ENCODE peak calls at places on chromosomes 13 and 19, in ten cellular contexts. One of them, this sample, is unnamed.

GRCh38 chr19:31701146-31701545 is 351.9 kb upstream of the TSHZ3 start:
- DNase-seq in endothelial cell: no peak
- DNase-seq in H1: no peak
- DNase-seq in cardiac muscle cell: no peak
- DNase-seq in fibroblast of mammary gland: no peak
- DNase-seq in prostate gland: no peak
- DNase-seq in GM10248: no peak
- DNase-seq in CD4-positive, alpha-beta T cell: no peak
- DNase-seq in PC-9: no peak
- DNase-seq in WERI-Rb-1: no peak
- DNase-seq in this sample: no peak

GRCh38 chr13:106678646-106679045 is 110.7 kb upstream of the ARGLU1 start:
- DNase-seq in endothelial cell: no peak
- DNase-seq in H1: no peak
- DNase-seq in cardiac muscle cell: no peak
- DNase-seq in fibroblast of mammary gland: no peak
- DNase-seq in prostate gland: no peak
- DNase-seq in GM10248: no peak
- DNase-seq in CD4-positive, alpha-beta T cell: no peak
- DNase-seq in PC-9: no peak
- DNase-seq in WERI-Rb-1: no peak
- DNase-seq in this sample: no peak

GRCh38 chr19:42693760-42694350 is 46.4 kb downstream of the PSG3 start:
- DNase-seq in endothelial cell: peak; percentile 57
- DNase-seq in H1: no peak
- DNase-seq in cardiac muscle cell: no peak
- DNase-seq in fibroblast of mammary gland: peak; percentile 46
- DNase-seq in prostate gland: no peak
- DNase-seq in GM10248: peak; percentile 26
- DNase-seq in CD4-positive, alpha-beta T cell: no peak
- DNase-seq in PC-9: peak; percentile 60
- DNase-seq in WERI-Rb-1: peak; percentile 35
- DNase-seq in this sample: peak; percentile 26

GRCh38 chr19:28710278-28710677 is 502.7 kb downstream of the UQCRFS1 start:
- DNase-seq in endothelial cell: no peak
- DNase-seq in H1: no peak
- DNase-seq in cardiac muscle cell: peak; percentile 70
- DNase-seq in fibroblast of mammary gland: peak; percentile 76
- DNase-seq in prostate gland: no peak
- DNase-seq in GM10248: no peak
- DNase-seq in CD4-positive, alpha-beta T cell: no peak
- DNase-seq in PC-9: no peak
- DNase-seq in WERI-Rb-1: no peak
- DNase-seq in this sample: no peak

GRCh38 chr19:41694196-41694595 is 6.1 kb upstream of the CEACAM7 start:
- DNase-seq in endothelial cell: no peak
- DNase-seq in H1: no peak
- DNase-seq in cardiac muscle cell: no peak
- DNase-seq in fibroblast of mammary gland: no peak
- DNase-seq in prostate gland: no peak
- DNase-seq in GM10248: no peak
- DNase-seq in CD4-positive, alpha-beta T cell: no peak
- DNase-seq in PC-9: no peak
- DNase-seq in WERI-Rb-1: no peak
- DNase-seq in this sample: no peak

GRCh38 chr13:28059214-28059613 is 41.2 kb downstream of the FLT3 start:
- DNase-seq in endothelial cell: peak; percentile 66
- DNase-seq in H1: peak; percentile 73
- DNase-seq in cardiac muscle cell: peak; percentile 67
- DNase-seq in fibroblast of mammary gland: peak; percentile 38
- DNase-seq in prostate gland: no peak
- DNase-seq in GM10248: peak; percentile 35
- DNase-seq in CD4-positive, alpha-beta T cell: peak; percentile 38
- DNase-seq in PC-9: peak; percentile 12
- DNase-seq in WERI-Rb-1: peak; percentile 69
- DNase-seq in this sample: peak; percentile 75

GRCh38 chr19:39705578-39706188 is 1.4 kb downstream of the LGALS14 start:
- DNase-seq in endothelial cell: no peak
- DNase-seq in H1: no peak
- DNase-seq in cardiac muscle cell: no peak
- DNase-seq in fibroblast of mammary gland: no peak
- DNase-seq in prostate gland: no peak
- DNase-seq in GM10248: no peak
- DNase-seq in CD4-positive, alpha-beta T cell: no peak
- DNase-seq in PC-9: no peak
- DNase-seq in WERI-Rb-1: no peak
- DNase-seq in this sample: peak; percentile 64

GRCh38 chr19:15173746-15174404 is 26.9 kb downstream of the NOTCH3 start:
- DNase-seq in endothelial cell: no peak
- DNase-seq in H1: no peak
- DNase-seq in cardiac muscle cell: no peak
- DNase-seq in fibroblast of mammary gland: no peak
- DNase-seq in prostate gland: no peak
- DNase-seq in GM10248: no peak
- DNase-seq in CD4-positive, alpha-beta T cell: no peak
- DNase-seq in PC-9: no peak
- DNase-seq in WERI-Rb-1: peak; percentile 32
- DNase-seq in this sample: peak; percentile 32

GRCh38 chr13:97306646-97307045 is 84.5 kb downstream of the MBNL2 start:
- DNase-seq in endothelial cell: no peak
- DNase-seq in H1: no peak
- DNase-seq in cardiac muscle cell: no peak
- DNase-seq in fibroblast of mammary gland: peak; percentile 36
- DNase-seq in prostate gland: no peak
- DNase-seq in GM10248: no peak
- DNase-seq in CD4-positive, alpha-beta T cell: no peak
- DNase-seq in PC-9: no peak
- DNase-seq in WERI-Rb-1: no peak
- DNase-seq in this sample: no peak

GRCh38 chr13:97308735-97309429 is 86.7 kb downstream of the MBNL2 start:
- DNase-seq in endothelial cell: no peak
- DNase-seq in H1: no peak
- DNase-seq in cardiac muscle cell: no peak
- DNase-seq in fibroblast of mammary gland: no peak
- DNase-seq in prostate gland: no peak
- DNase-seq in GM10248: no peak
- DNase-seq in CD4-positive, alpha-beta T cell: no peak
- DNase-seq in PC-9: no peak
- DNase-seq in WERI-Rb-1: no peak
- DNase-seq in this sample: no peak

GRCh38 chr13:97307882-97308624 is 85.9 kb downstream of the MBNL2 start:
- DNase-seq in endothelial cell: no peak
- DNase-seq in H1: no peak
- DNase-seq in cardiac muscle cell: peak; percentile 48
- DNase-seq in fibroblast of mammary gland: peak; percentile 62
- DNase-seq in prostate gland: no peak
- DNase-seq in GM10248: no peak
- DNase-seq in CD4-positive, alpha-beta T cell: no peak
- DNase-seq in PC-9: peak; percentile 59
- DNase-seq in WERI-Rb-1: no peak
- DNase-seq in this sample: no peak

GRCh38 chr13:97307096-97307495 is 85.0 kb downstream of the MBNL2 start:
- DNase-seq in endothelial cell: no peak
- DNase-seq in H1: no peak
- DNase-seq in cardiac muscle cell: no peak
- DNase-seq in fibroblast of mammary gland: no peak
- DNase-seq in prostate gland: no peak
- DNase-seq in GM10248: no peak
- DNase-seq in CD4-positive, alpha-beta T cell: no peak
- DNase-seq in PC-9: no peak
- DNase-seq in WERI-Rb-1: no peak
- DNase-seq in this sample: no peak

DNA sequence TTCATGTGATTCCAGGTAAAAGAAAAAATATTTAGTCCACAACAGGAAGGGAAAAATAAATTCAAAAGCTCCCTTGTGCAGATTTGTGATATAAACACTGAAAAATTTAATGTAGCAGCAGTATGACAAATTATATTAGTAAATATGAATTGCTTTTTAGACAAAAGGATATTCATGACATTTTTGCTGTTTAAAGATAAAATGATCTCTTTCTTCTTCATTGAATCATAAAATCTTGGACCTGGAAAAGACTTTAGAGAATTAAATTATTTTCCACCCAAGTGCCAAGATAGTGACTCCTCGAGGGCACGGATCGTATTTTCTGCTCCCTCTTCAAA is 85.4 kb downstream of the MBNL2 start:
- DNase-seq in endothelial cell: no peak
- DNase-seq in H1: no peak
- DNase-seq in cardiac muscle cell: no peak
- DNase-seq in fibroblast of mammary gland: no peak
- DNase-seq in prostate gland: no peak
- DNase-seq in GM10248: no peak
- DNase-seq in CD4-positive, alpha-beta T cell: no peak
- DNase-seq in PC-9: no peak
- DNase-seq in WERI-Rb-1: no peak
- DNase-seq in this sample: no peak
- TF ChIP-seq CTCF in endothelial cell: no peak
- TF ChIP-seq CTCF in H1: no peak
- TF ChIP-seq CTCF in cardiac muscle cell: no peak
- TF ChIP-seq CTCF in fibroblast of mammary gland: no peak
- TF ChIP-seq CTCF in prostate gland: no peak
- TF ChIP-seq CTCF in GM10248: no peak
- TF ChIP-seq CTCF in CD4-positive, alpha-beta T cell: no peak
- TF ChIP-seq CTCF in PC-9: no peak
- TF ChIP-seq CTCF in WERI-Rb-1: no peak
- TF ChIP-seq CTCF in this sample: no peak

GRCh38 chr19:35140898-35141626 is 2.0 kb upstream of the FXYD7 start:
- DNase-seq in endothelial cell: peak; percentile 93
- DNase-seq in H1: peak; percentile 98
- DNase-seq in cardiac muscle cell: peak; percentile 94
- DNase-seq in fibroblast of mammary gland: peak; percentile 91
- DNase-seq in prostate gland: peak; percentile 89
- DNase-seq in GM10248: peak; percentile 100
- DNase-seq in CD4-positive, alpha-beta T cell: peak; percentile 98
- DNase-seq in PC-9: peak; percentile 95
- DNase-seq in WERI-Rb-1: peak; percentile 96
- DNase-seq in this sample: peak; percentile 98
- TF ChIP-seq CTCF in endothelial cell: no peak
- TF ChIP-seq CTCF in H1: peak; percentile 44
- TF ChIP-seq CTCF in cardiac muscle cell: peak; percentile 45
- TF ChIP-seq CTCF in fibroblast of mammary gland: peak; percentile 45
- TF ChIP-seq CTCF in prostate gland: peak; percentile 56
- TF ChIP-seq CTCF in GM10248: peak; percentile 60
- TF ChIP-seq CTCF in CD4-positive, alpha-beta T cell: no peak
- TF ChIP-seq CTCF in PC-9: peak; percentile 54
- TF ChIP-seq CTCF in WERI-Rb-1: peak; percentile 85
- TF ChIP-seq CTCF in this sample: peak; percentile 39

GRCh38 chr19:48873476-48874308 is 1.5 kb downstream of the PPP1R15A start:
- DNase-seq in endothelial cell: no peak
- DNase-seq in H1: no peak
- DNase-seq in cardiac muscle cell: no peak
- DNase-seq in fibroblast of mammary gland: no peak
- DNase-seq in prostate gland: no peak
- DNase-seq in GM10248: no peak
- DNase-seq in CD4-positive, alpha-beta T cell: no peak
- DNase-seq in PC-9: no peak
- DNase-seq in WERI-Rb-1: no peak
- DNase-seq in this sample: peak; percentile 24

GRCh38 chr19:48872884-48873475 is 759 bp downstream of the PPP1R15A start:
- DNase-seq in endothelial cell: peak; percentile 59
- DNase-seq in H1: peak; percentile 72
- DNase-seq in cardiac muscle cell: peak; percentile 93
- DNase-seq in fibroblast of mammary gland: peak; percentile 94
- DNase-seq in prostate gland: peak; percentile 91
- DNase-seq in GM10248: peak; percentile 80
- DNase-seq in CD4-positive, alpha-beta T cell: peak; percentile 65
- DNase-seq in PC-9: peak; percentile 85
- DNase-seq in WERI-Rb-1: no peak
- DNase-seq in this sample: peak; percentile 93

GRCh38 chr19:48870048-48870447 is 1.6 kb upstream of the PLEKHA4 start:
- DNase-seq in endothelial cell: no peak
- DNase-seq in H1: no peak
- DNase-seq in cardiac muscle cell: no peak
- DNase-seq in fibroblast of mammary gland: no peak
- DNase-seq in prostate gland: no peak
- DNase-seq in GM10248: no peak
- DNase-seq in CD4-positive, alpha-beta T cell: no peak
- DNase-seq in PC-9: no peak
- DNase-seq in WERI-Rb-1: no peak
- DNase-seq in this sample: no peak

GRCh38 chr19:48874309-48875135 is 2.3 kb downstream of the PPP1R15A start:
- DNase-seq in endothelial cell: no peak
- DNase-seq in H1: no peak
- DNase-seq in cardiac muscle cell: no peak
- DNase-seq in fibroblast of mammary gland: peak; percentile 87
- DNase-seq in prostate gland: no peak
- DNase-seq in GM10248: no peak
- DNase-seq in CD4-positive, alpha-beta T cell: no peak
- DNase-seq in PC-9: no peak
- DNase-seq in WERI-Rb-1: no peak
- DNase-seq in this sample: peak; percentile 19

DNA sequence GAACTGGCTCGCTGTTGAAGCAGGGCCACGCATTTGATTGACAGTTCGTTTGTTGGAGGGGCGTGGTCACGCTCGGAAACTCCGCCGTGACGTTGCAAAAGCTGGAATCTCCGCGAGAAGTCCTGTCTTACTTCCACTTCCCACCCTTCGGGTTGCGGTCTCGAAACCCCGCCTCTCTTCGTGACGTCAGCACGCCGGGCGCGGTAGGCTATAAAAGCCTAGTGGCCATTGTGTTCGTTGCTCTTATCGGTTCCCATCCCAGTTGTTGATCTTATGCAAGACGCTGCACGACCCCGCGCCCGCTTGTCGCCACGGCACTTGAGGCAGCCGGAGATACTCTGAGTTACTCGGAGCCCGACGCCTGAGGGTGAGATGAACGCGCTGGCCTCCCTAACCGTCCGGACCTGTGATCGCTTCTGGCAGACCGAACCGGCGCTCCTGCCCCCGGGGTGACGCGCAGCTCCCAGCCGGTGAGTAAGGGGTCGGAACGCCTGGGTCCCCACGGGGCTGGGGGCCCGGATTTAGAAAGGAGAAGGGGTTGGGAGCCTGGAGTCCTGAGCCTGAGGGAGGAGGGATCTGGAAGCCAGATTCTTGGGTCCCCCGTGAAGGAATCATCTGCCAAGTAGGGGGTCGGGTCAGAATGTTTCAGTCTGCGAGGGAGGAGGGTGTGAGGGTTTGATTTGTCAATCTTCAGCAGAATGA is at the start of gene PPP1R15A:
- DNase-seq in endothelial cell: peak; percentile 99
- DNase-seq in H1: peak; percentile 100
- DNase-seq in cardiac muscle cell: peak; percentile 96
- DNase-seq in fibroblast of mammary gland: peak; percentile 97
- DNase-seq in prostate gland: peak; percentile 98
- DNase-seq in GM10248: peak; percentile 97
- DNase-seq in CD4-positive, alpha-beta T cell: peak; percentile 96
- DNase-seq in PC-9: peak; percentile 98
- DNase-seq in WERI-Rb-1: peak; percentile 97
- DNase-seq in this sample: peak; percentile 99
- TF ChIP-seq CTCF in endothelial cell: no peak
- TF ChIP-seq CTCF in H1: no peak
- TF ChIP-seq CTCF in cardiac muscle cell: no peak
- TF ChIP-seq CTCF in fibroblast of mammary gland: no peak
- TF ChIP-seq CTCF in prostate gland: peak; percentile 15
- TF ChIP-seq CTCF in GM10248: no peak
- TF ChIP-seq CTCF in CD4-positive, alpha-beta T cell: no peak
- TF ChIP-seq CTCF in PC-9: peak; percentile 39
- TF ChIP-seq CTCF in WERI-Rb-1: no peak
- TF ChIP-seq CTCF in this sample: no peak

GRCh38 chr19:49977846-49978245 is 16.9 kb upstream of the SIGLEC11 start:
- DNase-seq in endothelial cell: no peak
- DNase-seq in H1: no peak
- DNase-seq in cardiac muscle cell: no peak
- DNase-seq in fibroblast of mammary gland: no peak
- DNase-seq in prostate gland: no peak
- DNase-seq in GM10248: no peak
- DNase-seq in CD4-positive, alpha-beta T cell: no peak
- DNase-seq in PC-9: no peak
- DNase-seq in WERI-Rb-1: no peak
- DNase-seq in this sample: no peak
- TF ChIP-seq CTCF in endothelial cell: no peak
- TF ChIP-seq CTCF in H1: no peak
- TF ChIP-seq CTCF in cardiac muscle cell: no peak
- TF ChIP-seq CTCF in fibroblast of mammary gland: no peak
- TF ChIP-seq CTCF in prostate gland: no peak
- TF ChIP-seq CTCF in GM10248: no peak
- TF ChIP-seq CTCF in CD4-positive, alpha-beta T cell: no peak
- TF ChIP-seq CTCF in PC-9: no peak
- TF ChIP-seq CTCF in WERI-Rb-1: no peak
- TF ChIP-seq CTCF in this sample: no peak